ENCODE peak calls at places on chromosomes 4 and X, in four cellular contexts. One of them, this sample, is unnamed.

GRCh38 chrX:57905141-57905540 is 5.1 kb downstream of the ZXDA start:
- DNase-seq in adrenal gland: no peak
- DNase-seq in GM12891: no peak
- DNase-seq in IMR-90: peak; percentile 10
- DNase-seq in this sample: no peak

GRCh38 chr4:96913437-96914075 is 1073.7 kb downstream of the PDHA2 start:
- DNase-seq in GM12891: no peak
- DNase-seq in adrenal gland: no peak
- DNase-seq in IMR-90: no peak
- DNase-seq in this sample: no peak

GRCh38 chrX:134670241-134670811 is 12.1 kb upstream of the PLAC1 start:
- DNase-seq in adrenal gland: no peak
- DNase-seq in GM12891: no peak
- DNase-seq in IMR-90: peak; percentile 83
- DNase-seq in this sample: no peak

GRCh38 chr4:159540501-159540900 is 437.6 kb downstream of the RAPGEF2 start:
- DNase-seq in IMR-90: no peak
- DNase-seq in adrenal gland: no peak
- DNase-seq in GM12891: no peak
- DNase-seq in this sample: peak; percentile 15

GRCh38 chrX:45322382-45322781 is 121.7 kb upstream of the DIPK2B start:
- DNase-seq in adrenal gland: peak; percentile 39
- DNase-seq in IMR-90: peak; percentile 83
- DNase-seq in GM12891: no peak
- DNase-seq in this sample: peak; percentile 38

GRCh38 chr4:123517971-123518370 is 121.4 kb downstream of the SPRY1 start:
- DNase-seq in IMR-90: peak; percentile 82
- DNase-seq in adrenal gland: no peak
- DNase-seq in GM12891: no peak
- DNase-seq in this sample: no peak

GRCh38 chr4:108159845-108160244 is 8.9 kb downstream of the LEF1 start:
- DNase-seq in adrenal gland: no peak
- DNase-seq in IMR-90: no peak
- DNase-seq in GM12891: no peak
- DNase-seq in this sample: no peak

GRCh38 chr4:91448668-91449330 is 855.0 kb upstream of the GRID2 start:
- DNase-seq in IMR-90: no peak
- DNase-seq in adrenal gland: no peak
- DNase-seq in GM12891: no peak
- DNase-seq in this sample: no peak

GRCh38 chr4:66943117-66943516 is 602.2 kb downstream of the CENPC start:
- DNase-seq in adrenal gland: no peak
- DNase-seq in GM12891: no peak
- DNase-seq in IMR-90: no peak
- DNase-seq in this sample: no peak

GRCh38 chr4:6529021-6529420 is 46.0 kb upstream of the MAN2B2 start:
- DNase-seq in IMR-90: no peak
- DNase-seq in GM12891: no peak
- DNase-seq in adrenal gland: no peak
- DNase-seq in this sample: no peak

GRCh38 chr4:56742080-56742871 is 61.2 kb upstream of the HOPX start:
- DNase-seq in adrenal gland: no peak
- DNase-seq in GM12891: no peak
- DNase-seq in IMR-90: peak; percentile 19
- DNase-seq in this sample: no peak

GRCh38 chr4:183758735-183759447 is 99.8 kb downstream of the TRAPPC11 start:
- DNase-seq in IMR-90: no peak
- DNase-seq in GM12891: no peak
- DNase-seq in adrenal gland: no peak
- DNase-seq in this sample: no peak

GRCh38 chr4:82779032-82779431 is 19.6 kb downstream of the SCD5 start:
- DNase-seq in IMR-90: no peak
- DNase-seq in GM12891: no peak
- DNase-seq in adrenal gland: peak; percentile 5
- DNase-seq in this sample: no peak

DNA sequence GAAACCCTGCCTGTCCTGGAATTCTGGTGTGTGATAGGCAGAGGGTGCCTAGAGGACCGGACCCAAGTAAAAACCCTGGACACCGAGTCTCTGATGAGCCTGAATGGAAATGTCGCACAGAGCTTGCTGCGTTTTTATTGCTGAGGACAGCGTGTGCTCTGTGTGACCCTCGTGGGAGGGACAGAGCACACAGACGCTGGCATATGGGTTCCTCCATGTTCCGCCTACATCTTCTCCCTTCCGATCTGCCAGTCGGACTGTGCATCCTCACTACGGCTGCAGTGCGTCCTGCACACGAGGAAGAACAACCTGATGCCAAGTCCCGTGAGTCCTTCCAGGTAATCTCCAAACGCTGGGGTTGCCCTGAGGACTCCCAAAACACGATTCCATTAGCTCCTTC is 68.3 kb downstream of the AFAP1 start:
- DNase-seq in IMR-90: no peak
- DNase-seq in adrenal gland: no peak
- DNase-seq in GM12891: no peak
- DNase-seq in this sample: no peak
- TF ChIP-seq POLR2A in IMR-90: no peak
- TF ChIP-seq POLR2A in adrenal gland: no peak
- TF ChIP-seq POLR2A in GM12891: no peak
- TF ChIP-seq POLR2A in this sample: no peak

DNA sequence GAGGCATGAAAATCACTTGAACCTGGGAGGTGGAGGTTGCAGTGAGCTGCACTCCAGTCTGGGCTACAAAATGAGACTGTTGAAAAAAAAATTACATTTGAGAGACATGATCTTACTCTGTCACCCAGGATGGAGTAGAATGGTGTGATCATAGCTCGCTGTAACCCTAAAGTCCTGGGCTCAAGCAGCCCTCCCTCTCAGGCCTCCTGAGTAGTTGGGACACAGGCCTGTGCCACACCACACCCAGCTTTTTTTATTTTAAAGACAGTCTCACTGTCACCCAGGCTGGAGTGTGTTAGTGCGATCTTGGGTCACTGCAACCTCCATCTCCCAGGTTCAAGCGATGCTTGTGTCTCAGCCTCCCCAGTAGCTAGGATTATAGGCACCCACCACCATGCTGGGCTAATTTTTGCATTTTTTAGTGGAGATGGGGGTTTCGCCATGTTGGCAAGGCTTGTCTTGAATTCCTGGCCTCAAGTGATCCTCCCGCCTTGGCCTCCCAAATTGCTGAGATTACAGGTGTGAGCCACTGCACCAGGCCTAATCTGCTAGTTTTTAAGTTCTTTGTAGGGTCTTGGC is 6.1 kb downstream of the RPS3A start:
- DNase-seq in GM12891: no peak
- DNase-seq in IMR-90: no peak
- DNase-seq in adrenal gland: no peak
- DNase-seq in this sample: no peak
- TF ChIP-seq POLR2A in GM12891: peak; percentile 51
- TF ChIP-seq POLR2A in IMR-90: no peak
- TF ChIP-seq POLR2A in adrenal gland: no peak
- TF ChIP-seq POLR2A in this sample: no peak

GRCh38 chr4:77818077-77818666 is 996 bp downstream of the CNOT6L start:
- DNase-seq in GM12891: no peak
- DNase-seq in IMR-90: peak; percentile 83
- DNase-seq in adrenal gland: peak; percentile 79
- DNase-seq in this sample: peak; percentile 79

GRCh38 chr4:77819836-77820679 is 890 bp upstream of the CNOT6L start:
- DNase-seq in GM12891: peak; percentile 75
- DNase-seq in IMR-90: peak; percentile 70
- DNase-seq in adrenal gland: peak; percentile 96
- DNase-seq in this sample: peak; percentile 96

GRCh38 chr4:77819409-77819835 is 254 bp upstream of the CNOT6L start:
- DNase-seq in adrenal gland: no peak
- DNase-seq in GM12891: peak; percentile 18
- DNase-seq in IMR-90: no peak
- DNase-seq in this sample: peak; percentile 35

GRCh38 chr4:77817304-77818076 is 1.7 kb downstream of the CNOT6L start:
- DNase-seq in IMR-90: no peak
- DNase-seq in adrenal gland: no peak
- DNase-seq in GM12891: no peak
- DNase-seq in this sample: no peak

GRCh38 chr4:77818667-77819408 is at the start of gene CNOT6L:
- DNase-seq in GM12891: peak; percentile 30
- DNase-seq in IMR-90: peak; percentile 73
- DNase-seq in adrenal gland: peak; percentile 76
- DNase-seq in this sample: peak; percentile 80
- TF ChIP-seq POLR2A in GM12891: no peak
- TF ChIP-seq POLR2A in IMR-90: no peak
- TF ChIP-seq POLR2A in adrenal gland: peak; percentile 55
- TF ChIP-seq POLR2A in this sample: no peak

GRCh38 chr4:70687821-70688794 is at the start of gene UTP3:
- DNase-seq in IMR-90: peak; percentile 99
- DNase-seq in adrenal gland: peak; percentile 96
- DNase-seq in GM12891: peak; percentile 52
- DNase-seq in this sample: peak; percentile 97
- TF ChIP-seq POLR2A in IMR-90: peak; percentile 84
- TF ChIP-seq POLR2A in adrenal gland: peak; percentile 79
- TF ChIP-seq POLR2A in GM12891: peak; percentile 85
- TF ChIP-seq POLR2A in this sample: no peak

DNA sequence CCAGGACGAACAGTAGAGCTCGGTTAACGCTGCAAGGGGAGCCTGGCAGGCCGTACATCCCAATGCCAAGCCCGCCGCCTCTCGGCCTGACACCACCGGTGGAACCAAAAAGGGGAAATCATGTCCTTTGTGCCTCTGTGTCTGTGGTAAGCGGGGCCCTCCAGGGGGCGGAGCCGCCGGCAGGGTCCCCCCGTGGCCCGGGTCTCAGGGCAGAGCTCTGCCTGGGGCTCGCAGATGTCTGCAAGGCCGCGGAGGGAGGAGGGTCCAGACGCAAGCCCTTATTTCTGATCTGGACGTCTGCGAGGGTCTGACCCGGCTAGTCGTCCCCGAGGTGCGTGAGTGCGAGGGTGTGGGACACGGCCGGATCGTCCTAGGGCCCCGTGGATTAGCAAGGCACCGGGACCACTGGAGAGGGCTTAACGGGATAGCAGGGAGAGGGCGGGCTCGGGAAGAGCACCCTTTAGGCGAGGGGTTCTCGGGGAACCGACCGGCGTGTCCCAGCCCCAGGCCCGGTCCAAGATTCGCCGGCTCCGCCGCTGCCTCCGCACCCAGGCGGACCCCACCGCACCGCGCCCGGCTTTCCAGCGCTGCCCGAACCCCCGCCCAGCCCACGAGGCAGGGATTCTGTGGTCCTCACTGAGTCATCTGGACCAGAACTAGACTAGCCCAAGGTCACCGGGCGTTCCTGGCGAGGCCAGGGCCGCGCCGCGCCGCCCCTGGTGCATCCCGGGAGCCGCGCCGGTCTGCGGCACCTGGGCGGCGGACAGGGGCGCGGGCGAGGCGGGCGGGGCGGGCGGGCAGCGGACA is 858 bp upstream of the FAM193A start:
- DNase-seq in adrenal gland: peak; percentile 90
- DNase-seq in IMR-90: peak; percentile 5
- DNase-seq in GM12891: no peak
- DNase-seq in this sample: peak; percentile 63
- TF ChIP-seq POLR2A in adrenal gland: no peak
- TF ChIP-seq POLR2A in IMR-90: peak; percentile 66
- TF ChIP-seq POLR2A in GM12891: no peak
- TF ChIP-seq POLR2A in this sample: no peak

DNA sequence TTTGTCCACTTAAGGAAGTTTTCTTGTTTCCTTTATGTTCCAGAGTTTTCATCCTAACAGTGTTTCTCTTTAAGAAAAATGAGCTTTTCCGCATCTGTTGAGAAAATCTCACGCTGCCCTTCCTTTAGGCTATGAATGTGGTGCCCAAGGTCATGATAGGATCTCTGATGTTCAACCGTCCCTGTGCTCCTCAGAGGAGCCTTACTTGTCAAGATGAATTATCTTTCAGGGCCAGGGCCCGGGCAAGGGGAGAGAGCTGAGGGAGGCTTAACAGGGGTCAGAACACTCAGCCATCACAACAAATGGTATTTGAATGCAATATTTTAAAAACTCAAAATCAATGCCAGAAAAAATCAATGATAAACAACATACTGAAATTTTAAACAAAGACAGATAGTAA is 6.2 kb upstream of the NELFA start:
- DNase-seq in GM12891: no peak
- DNase-seq in IMR-90: no peak
- DNase-seq in adrenal gland: no peak
- DNase-seq in this sample: no peak
- TF ChIP-seq POLR2A in GM12891: no peak
- TF ChIP-seq POLR2A in IMR-90: no peak
- TF ChIP-seq POLR2A in adrenal gland: no peak
- TF ChIP-seq POLR2A in this sample: no peak

GRCh38 chr4:1012031-1012739 is 759 bp downstream of the FGFRL1 start:
- DNase-seq in adrenal gland: peak; percentile 73
- DNase-seq in IMR-90: no peak
- DNase-seq in GM12891: no peak
- DNase-seq in this sample: no peak
- TF ChIP-seq POLR2A in adrenal gland: no peak
- TF ChIP-seq POLR2A in IMR-90: no peak
- TF ChIP-seq POLR2A in GM12891: no peak
- TF ChIP-seq POLR2A in this sample: no peak